ENCODE peak calls at places on chromosomes 5 and 9, in ten cellular contexts. One of them, this sample, is unnamed.

GRCh38 chr5:161372682-161373344 is 173.7 kb downstream of the GABRB2 start:
- DNase-seq in glutamatergic neuron: no peak
- DNase-seq in neural crest cell: no peak
- DNase-seq in tibial artery: no peak
- DNase-seq in astrocyte: no peak
- DNase-seq in colonic mucosa: no peak
- DNase-seq in epithelial cell of esophagus: no peak
- DNase-seq in D721Med: no peak
- DNase-seq in dorsolateral prefrontal cortex: no peak
- DNase-seq in AG09309: no peak
- DNase-seq in this sample: no peak

GRCh38 chr5:153211052-153211451 is 279.4 kb upstream of the GRIA1 start:
- DNase-seq in neural crest cell: no peak
- DNase-seq in dorsolateral prefrontal cortex: no peak
- DNase-seq in glutamatergic neuron: no peak
- DNase-seq in AG09309: no peak
- DNase-seq in epithelial cell of esophagus: no peak
- DNase-seq in D721Med: no peak
- DNase-seq in tibial artery: no peak
- DNase-seq in astrocyte: no peak
- DNase-seq in colonic mucosa: no peak
- DNase-seq in this sample: no peak

GRCh38 chr9:114282926-114283325 is 40.0 kb upstream of the ORM1 start:
- DNase-seq in colonic mucosa: no peak
- DNase-seq in glutamatergic neuron: peak
- DNase-seq in epithelial cell of esophagus: peak
- DNase-seq in AG09309: peak
- DNase-seq in D721Med: no peak
- DNase-seq in neural crest cell: no peak
- DNase-seq in tibial artery: peak
- DNase-seq in dorsolateral prefrontal cortex: no peak
- DNase-seq in astrocyte: peak
- DNase-seq in this sample: no peak

GRCh38 chr5:122870219-122870856 is 24.9 kb downstream of the SNX24 start:
- DNase-seq in D721Med: no peak
- DNase-seq in AG09309: no peak
- DNase-seq in epithelial cell of esophagus: no peak
- DNase-seq in neural crest cell: no peak
- DNase-seq in glutamatergic neuron: no peak
- DNase-seq in tibial artery: no peak
- DNase-seq in astrocyte: peak
- DNase-seq in colonic mucosa: no peak
- DNase-seq in dorsolateral prefrontal cortex: no peak
- DNase-seq in this sample: no peak

GRCh38 chr5:9589049-9589835 is 40.9 kb downstream of the TAS2R1 start:
- DNase-seq in glutamatergic neuron: no peak
- DNase-seq in neural crest cell: no peak
- DNase-seq in astrocyte: no peak
- DNase-seq in D721Med: no peak
- DNase-seq in colonic mucosa: no peak
- DNase-seq in dorsolateral prefrontal cortex: no peak
- DNase-seq in AG09309: no peak
- DNase-seq in epithelial cell of esophagus: no peak
- DNase-seq in tibial artery: no peak
- DNase-seq in this sample: no peak

GRCh38 chr5:154830219-154830595 is 20.2 kb downstream of the FAXDC2 start:
- DNase-seq in glutamatergic neuron: no peak
- DNase-seq in neural crest cell: no peak
- DNase-seq in tibial artery: no peak
- DNase-seq in astrocyte: no peak
- DNase-seq in D721Med: no peak
- DNase-seq in colonic mucosa: no peak
- DNase-seq in epithelial cell of esophagus: no peak
- DNase-seq in AG09309: no peak
- DNase-seq in dorsolateral prefrontal cortex: no peak
- DNase-seq in this sample: no peak

GRCh38 chr5:10457682-10458574 is 16.2 kb downstream of the ROPN1L start:
- DNase-seq in dorsolateral prefrontal cortex: no peak
- DNase-seq in neural crest cell: no peak
- DNase-seq in D721Med: no peak
- DNase-seq in AG09309: no peak
- DNase-seq in astrocyte: no peak
- DNase-seq in colonic mucosa: no peak
- DNase-seq in glutamatergic neuron: peak
- DNase-seq in tibial artery: no peak
- DNase-seq in epithelial cell of esophagus: peak
- DNase-seq in this sample: no peak

GRCh38 chr9:107710552-107710951 is 221.0 kb upstream of the KLF4 start:
- DNase-seq in astrocyte: no peak
- DNase-seq in glutamatergic neuron: no peak
- DNase-seq in D721Med: no peak
- DNase-seq in AG09309: no peak
- DNase-seq in colonic mucosa: no peak
- DNase-seq in tibial artery: no peak
- DNase-seq in epithelial cell of esophagus: peak
- DNase-seq in dorsolateral prefrontal cortex: no peak
- DNase-seq in neural crest cell: no peak
- DNase-seq in this sample: no peak

GRCh38 chr5:171895076-171895475 is 109.5 kb downstream of the SMIM23 start:
- DNase-seq in neural crest cell: no peak
- DNase-seq in dorsolateral prefrontal cortex: no peak
- DNase-seq in D721Med: no peak
- DNase-seq in colonic mucosa: no peak
- DNase-seq in astrocyte: no peak
- DNase-seq in glutamatergic neuron: no peak
- DNase-seq in AG09309: no peak
- DNase-seq in epithelial cell of esophagus: no peak
- DNase-seq in tibial artery: no peak
- DNase-seq in this sample: no peak

GRCh38 chr5:64384761-64385160 is 121.1 kb upstream of the RGS7BP start:
- DNase-seq in AG09309: no peak
- DNase-seq in colonic mucosa: no peak
- DNase-seq in neural crest cell: peak
- DNase-seq in glutamatergic neuron: peak
- DNase-seq in D721Med: no peak
- DNase-seq in dorsolateral prefrontal cortex: no peak
- DNase-seq in epithelial cell of esophagus: peak
- DNase-seq in astrocyte: peak
- DNase-seq in tibial artery: no peak
- DNase-seq in this sample: peak

GRCh38 chr9:121455527-121456239 is 44.0 kb downstream of the GGTA1 start:
- DNase-seq in D721Med: no peak
- DNase-seq in neural crest cell: no peak
- DNase-seq in colonic mucosa: no peak
- DNase-seq in epithelial cell of esophagus: no peak
- DNase-seq in tibial artery: no peak
- DNase-seq in astrocyte: no peak
- DNase-seq in glutamatergic neuron: no peak
- DNase-seq in AG09309: no peak
- DNase-seq in dorsolateral prefrontal cortex: no peak
- DNase-seq in this sample: no peak

GRCh38 chr9:120946259-120946658 is 19.7 kb upstream of the TRAF1 start:
- DNase-seq in colonic mucosa: no peak
- DNase-seq in neural crest cell: no peak
- DNase-seq in D721Med: no peak
- DNase-seq in dorsolateral prefrontal cortex: no peak
- DNase-seq in tibial artery: no peak
- DNase-seq in glutamatergic neuron: no peak
- DNase-seq in AG09309: no peak
- DNase-seq in epithelial cell of esophagus: peak
- DNase-seq in astrocyte: peak
- DNase-seq in this sample: no peak

GRCh38 chr9:89077519-89077918 is 86.3 kb downstream of the S1PR3 start:
- DNase-seq in neural crest cell: no peak
- DNase-seq in dorsolateral prefrontal cortex: no peak
- DNase-seq in tibial artery: no peak
- DNase-seq in epithelial cell of esophagus: no peak
- DNase-seq in astrocyte: no peak
- DNase-seq in glutamatergic neuron: no peak
- DNase-seq in AG09309: no peak
- DNase-seq in D721Med: no peak
- DNase-seq in colonic mucosa: no peak
- DNase-seq in this sample: no peak

GRCh38 chr9:89079421-89079820 is 88.2 kb downstream of the S1PR3 start:
- DNase-seq in AG09309: no peak
- DNase-seq in neural crest cell: no peak
- DNase-seq in astrocyte: peak
- DNase-seq in colonic mucosa: no peak
- DNase-seq in D721Med: no peak
- DNase-seq in glutamatergic neuron: no peak
- DNase-seq in tibial artery: no peak
- DNase-seq in epithelial cell of esophagus: no peak
- DNase-seq in dorsolateral prefrontal cortex: no peak
- DNase-seq in this sample: no peak

GRCh38 chr9:89078860-89079259 is 87.6 kb downstream of the S1PR3 start:
- DNase-seq in D721Med: no peak
- DNase-seq in tibial artery: no peak
- DNase-seq in glutamatergic neuron: no peak
- DNase-seq in neural crest cell: no peak
- DNase-seq in AG09309: peak
- DNase-seq in colonic mucosa: no peak
- DNase-seq in dorsolateral prefrontal cortex: no peak
- DNase-seq in epithelial cell of esophagus: no peak
- DNase-seq in astrocyte: peak
- DNase-seq in this sample: no peak

GRCh38 chr9:89080193-89080592 is 88.9 kb downstream of the S1PR3 start:
- DNase-seq in astrocyte: no peak
- DNase-seq in glutamatergic neuron: no peak
- DNase-seq in colonic mucosa: peak
- DNase-seq in neural crest cell: no peak
- DNase-seq in AG09309: no peak
- DNase-seq in dorsolateral prefrontal cortex: no peak
- DNase-seq in D721Med: no peak
- DNase-seq in tibial artery: peak
- DNase-seq in epithelial cell of esophagus: no peak
- DNase-seq in this sample: no peak

GRCh38 chr9:89078421-89078820 is 87.2 kb downstream of the S1PR3 start:
- DNase-seq in astrocyte: no peak
- DNase-seq in dorsolateral prefrontal cortex: no peak
- DNase-seq in AG09309: no peak
- DNase-seq in epithelial cell of esophagus: no peak
- DNase-seq in D721Med: no peak
- DNase-seq in neural crest cell: no peak
- DNase-seq in glutamatergic neuron: no peak
- DNase-seq in colonic mucosa: no peak
- DNase-seq in tibial artery: no peak
- DNase-seq in this sample: no peak
- TF ChIP-seq CTCF in astrocyte: no peak
- TF ChIP-seq CTCF in dorsolateral prefrontal cortex: no peak
- TF ChIP-seq CTCF in AG09309: no peak
- TF ChIP-seq CTCF in epithelial cell of esophagus: no peak
- TF ChIP-seq CTCF in D721Med: no peak
- TF ChIP-seq CTCF in neural crest cell: no peak
- TF ChIP-seq CTCF in glutamatergic neuron: no peak
- TF ChIP-seq CTCF in colonic mucosa: no peak
- TF ChIP-seq CTCF in tibial artery: no peak
- TF ChIP-seq CTCF in this sample: no peak

DNA sequence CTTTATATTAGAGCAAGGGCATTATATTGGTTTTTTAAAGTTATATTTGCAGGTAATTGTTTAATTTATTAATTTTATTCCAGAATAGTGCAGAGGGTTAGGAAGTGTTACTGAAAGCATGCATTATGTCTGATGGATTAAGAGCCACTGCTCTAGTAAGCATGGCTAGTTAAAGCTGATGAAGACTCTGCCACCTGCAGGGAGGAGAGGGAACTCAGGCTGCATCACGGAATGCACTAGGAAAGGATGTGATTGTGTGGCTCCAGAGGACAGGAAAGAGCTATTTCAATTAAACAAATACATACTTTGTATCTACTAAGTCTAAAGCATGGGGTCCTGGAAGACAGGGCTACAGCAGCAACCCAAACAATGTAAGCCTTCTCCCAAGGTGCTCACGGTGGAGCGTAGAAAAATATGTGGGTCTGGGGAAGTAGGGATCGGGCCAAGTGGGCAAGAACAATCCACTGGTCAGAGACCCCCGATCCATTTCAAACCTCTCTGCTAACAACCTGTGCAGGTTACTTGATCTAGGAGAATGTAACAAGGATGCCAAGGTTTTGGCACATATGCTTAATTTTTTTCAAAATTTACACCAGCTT is 15.3 kb upstream of the GRXCR2 start:
- DNase-seq in neural crest cell: peak
- DNase-seq in colonic mucosa: peak
- DNase-seq in dorsolateral prefrontal cortex: peak
- DNase-seq in glutamatergic neuron: peak
- DNase-seq in astrocyte: peak
- DNase-seq in D721Med: peak
- DNase-seq in epithelial cell of esophagus: peak
- DNase-seq in AG09309: no peak
- DNase-seq in tibial artery: no peak
- DNase-seq in this sample: peak
- TF ChIP-seq CTCF in neural crest cell: peak
- TF ChIP-seq CTCF in colonic mucosa: peak
- TF ChIP-seq CTCF in dorsolateral prefrontal cortex: peak
- TF ChIP-seq CTCF in glutamatergic neuron: peak
- TF ChIP-seq CTCF in astrocyte: peak
- TF ChIP-seq CTCF in D721Med: peak
- TF ChIP-seq CTCF in epithelial cell of esophagus: peak
- TF ChIP-seq CTCF in AG09309: peak
- TF ChIP-seq CTCF in tibial artery: peak
- TF ChIP-seq CTCF in this sample: peak

GRCh38 chr5:163079618-163080017 is 357.8 kb upstream of the CCNG1 start:
- DNase-seq in D721Med: no peak
- DNase-seq in glutamatergic neuron: peak
- DNase-seq in epithelial cell of esophagus: no peak
- DNase-seq in colonic mucosa: no peak
- DNase-seq in dorsolateral prefrontal cortex: no peak
- DNase-seq in tibial artery: no peak
- DNase-seq in astrocyte: no peak
- DNase-seq in neural crest cell: no peak
- DNase-seq in AG09309: no peak
- DNase-seq in this sample: peak
- TF ChIP-seq CTCF in D721Med: no peak
- TF ChIP-seq CTCF in glutamatergic neuron: peak
- TF ChIP-seq CTCF in epithelial cell of esophagus: peak
- TF ChIP-seq CTCF in colonic mucosa: no peak
- TF ChIP-seq CTCF in dorsolateral prefrontal cortex: no peak
- TF ChIP-seq CTCF in tibial artery: no peak
- TF ChIP-seq CTCF in astrocyte: peak
- TF ChIP-seq CTCF in neural crest cell: peak
- TF ChIP-seq CTCF in AG09309: no peak
- TF ChIP-seq CTCF in this sample: peak

DNA sequence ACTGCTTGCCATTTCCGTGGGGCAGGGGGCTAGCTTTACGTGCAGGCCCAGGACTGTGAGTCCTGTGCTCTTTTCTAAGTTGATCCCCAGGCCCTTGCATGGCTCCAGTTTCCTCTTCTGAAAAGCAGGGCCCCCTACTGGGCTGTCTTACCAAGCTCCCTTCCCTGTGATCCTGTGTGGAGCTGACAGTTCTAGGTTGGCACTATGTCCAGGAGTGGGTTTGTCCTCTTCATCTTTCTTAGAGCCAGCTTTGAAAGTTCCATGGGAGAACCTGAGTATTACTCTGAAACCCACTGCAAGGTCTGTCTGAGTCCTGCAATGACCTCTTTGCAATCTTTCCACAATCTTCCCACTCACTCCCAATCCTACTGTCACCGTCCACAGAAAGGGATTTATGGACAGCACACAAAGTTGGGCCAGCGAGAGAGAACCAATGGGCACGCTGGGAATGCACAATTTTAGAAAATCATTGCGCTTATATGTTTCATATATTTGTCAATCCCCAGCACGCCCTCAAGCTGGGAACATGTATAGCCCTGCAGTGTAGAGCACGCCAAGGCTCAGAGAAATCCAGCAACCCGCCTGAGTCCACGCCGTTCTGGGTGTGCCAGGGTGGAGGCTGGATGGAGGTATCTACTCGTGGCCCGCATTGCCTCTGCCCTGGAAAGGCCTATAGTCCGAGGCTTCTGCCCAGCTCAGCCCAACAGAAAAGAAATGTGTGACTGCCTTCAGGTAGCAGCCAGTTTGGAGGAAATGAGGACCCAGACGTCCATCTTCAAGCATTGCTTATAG is 18.0 kb downstream of the S1PR3 start:
- DNase-seq in dorsolateral prefrontal cortex: no peak
- DNase-seq in AG09309: no peak
- DNase-seq in astrocyte: no peak
- DNase-seq in D721Med: no peak
- DNase-seq in glutamatergic neuron: no peak
- DNase-seq in tibial artery: peak
- DNase-seq in neural crest cell: no peak
- DNase-seq in epithelial cell of esophagus: no peak
- DNase-seq in colonic mucosa: no peak
- DNase-seq in this sample: no peak
- TF ChIP-seq CTCF in dorsolateral prefrontal cortex: no peak
- TF ChIP-seq CTCF in AG09309: no peak
- TF ChIP-seq CTCF in astrocyte: no peak
- TF ChIP-seq CTCF in D721Med: no peak
- TF ChIP-seq CTCF in glutamatergic neuron: no peak
- TF ChIP-seq CTCF in tibial artery: no peak
- TF ChIP-seq CTCF in neural crest cell: no peak
- TF ChIP-seq CTCF in epithelial cell of esophagus: no peak
- TF ChIP-seq CTCF in colonic mucosa: no peak
- TF ChIP-seq CTCF in this sample: no peak

This sample was measured in Calu3.